ENCODE peak calls at places on chromosomes 13 and 19, in nine cellular contexts. One of them, this sample, is unnamed.

GRCh38 chr19:6813659-6814058 is 41.2 kb downstream of the VAV1 start:
- DNase-seq in left ventricle myocardium superior: no peak
- DNase-seq in D341Med: no peak
- DNase-seq in M059J: no peak
- DNase-seq in CD8-positive, alpha-beta T cell: no peak
- DNase-seq in stimulated activated CD4-positive, alpha-beta T cell treated with anti-CD3 and anti-CD28 coated beads, Interleukin-1b, Interleukin-23, amount 100 ng/mL, for 1 hour: no peak
- DNase-seq in left cardiac atrium: no peak
- DNase-seq in AG08396: no peak
- DNase-seq in HT-29: no peak
- DNase-seq in this sample: peak

GRCh38 chr13:35983206-35983605 is 148.0 kb downstream of the DCLK1 start:
- DNase-seq in CD8-positive, alpha-beta T cell: no peak
- DNase-seq in D341Med: no peak
- DNase-seq in left ventricle myocardium superior: no peak
- DNase-seq in left cardiac atrium: no peak
- DNase-seq in stimulated activated CD4-positive, alpha-beta T cell treated with anti-CD3 and anti-CD28 coated beads, Interleukin-1b, Interleukin-23, amount 100 ng/mL, for 1 hour: no peak
- DNase-seq in AG08396: no peak
- DNase-seq in HT-29: no peak
- DNase-seq in M059J: no peak
- DNase-seq in this sample: no peak

GRCh38 chr19:58561373-58562125 is 3.1 kb upstream of the UBE2M start:
- DNase-seq in HT-29: no peak
- DNase-seq in D341Med: no peak
- DNase-seq in AG08396: no peak
- DNase-seq in left cardiac atrium: no peak
- DNase-seq in M059J: no peak
- DNase-seq in stimulated activated CD4-positive, alpha-beta T cell treated with anti-CD3 and anti-CD28 coated beads, Interleukin-1b, Interleukin-23, amount 100 ng/mL, for 1 hour: no peak
- DNase-seq in left ventricle myocardium superior: no peak
- DNase-seq in CD8-positive, alpha-beta T cell: no peak
- DNase-seq in this sample: no peak

GRCh38 chr13:35729926-35730627 is 253.6 kb upstream of the MAB21L1 start:
- DNase-seq in stimulated activated CD4-positive, alpha-beta T cell treated with anti-CD3 and anti-CD28 coated beads, Interleukin-1b, Interleukin-23, amount 100 ng/mL, for 1 hour: no peak
- DNase-seq in HT-29: no peak
- DNase-seq in D341Med: no peak
- DNase-seq in left ventricle myocardium superior: peak
- DNase-seq in left cardiac atrium: peak
- DNase-seq in AG08396: no peak
- DNase-seq in M059J: no peak
- DNase-seq in CD8-positive, alpha-beta T cell: no peak
- DNase-seq in this sample: no peak

GRCh38 chr19:23957660-23958281 is 43.1 kb downstream of the ZNF726 start:
- DNase-seq in D341Med: no peak
- DNase-seq in HT-29: no peak
- DNase-seq in left ventricle myocardium superior: no peak
- DNase-seq in left cardiac atrium: no peak
- DNase-seq in AG08396: peak
- DNase-seq in CD8-positive, alpha-beta T cell: no peak
- DNase-seq in M059J: peak
- DNase-seq in stimulated activated CD4-positive, alpha-beta T cell treated with anti-CD3 and anti-CD28 coated beads, Interleukin-1b, Interleukin-23, amount 100 ng/mL, for 1 hour: no peak
- DNase-seq in this sample: no peak

GRCh38 chr19:45779231-45780145 is 2.8 kb downstream of the DMPK start:
- DNase-seq in D341Med: peak
- DNase-seq in stimulated activated CD4-positive, alpha-beta T cell treated with anti-CD3 and anti-CD28 coated beads, Interleukin-1b, Interleukin-23, amount 100 ng/mL, for 1 hour: peak
- DNase-seq in AG08396: peak
- DNase-seq in HT-29: peak
- DNase-seq in CD8-positive, alpha-beta T cell: peak
- DNase-seq in left ventricle myocardium superior: peak
- DNase-seq in M059J: no peak
- DNase-seq in left cardiac atrium: peak
- DNase-seq in this sample: peak

GRCh38 chr13:75838366-75839017 is 202.4 kb downstream of the LMO7 start:
- DNase-seq in HT-29: no peak
- DNase-seq in left cardiac atrium: no peak
- DNase-seq in stimulated activated CD4-positive, alpha-beta T cell treated with anti-CD3 and anti-CD28 coated beads, Interleukin-1b, Interleukin-23, amount 100 ng/mL, for 1 hour: no peak
- DNase-seq in CD8-positive, alpha-beta T cell: no peak
- DNase-seq in M059J: no peak
- DNase-seq in left ventricle myocardium superior: no peak
- DNase-seq in AG08396: no peak
- DNase-seq in D341Med: no peak
- DNase-seq in this sample: no peak

GRCh38 chr19:15210323-15210774 is 9.6 kb upstream of the NOTCH3 start:
- DNase-seq in HT-29: no peak
- DNase-seq in M059J: peak
- DNase-seq in stimulated activated CD4-positive, alpha-beta T cell treated with anti-CD3 and anti-CD28 coated beads, Interleukin-1b, Interleukin-23, amount 100 ng/mL, for 1 hour: no peak
- DNase-seq in left cardiac atrium: peak
- DNase-seq in D341Med: no peak
- DNase-seq in CD8-positive, alpha-beta T cell: no peak
- DNase-seq in left ventricle myocardium superior: peak
- DNase-seq in AG08396: peak
- DNase-seq in this sample: no peak

GRCh38 chr13:112940236-112940635 is 28.8 kb upstream of the MCF2L start:
- DNase-seq in stimulated activated CD4-positive, alpha-beta T cell treated with anti-CD3 and anti-CD28 coated beads, Interleukin-1b, Interleukin-23, amount 100 ng/mL, for 1 hour: no peak
- DNase-seq in M059J: no peak
- DNase-seq in AG08396: no peak
- DNase-seq in left cardiac atrium: no peak
- DNase-seq in left ventricle myocardium superior: no peak
- DNase-seq in HT-29: no peak
- DNase-seq in CD8-positive, alpha-beta T cell: no peak
- DNase-seq in D341Med: no peak
- DNase-seq in this sample: no peak

GRCh38 chr19:46442808-46443450 is 14.2 kb upstream of the PNMA8C start:
- DNase-seq in M059J: peak
- DNase-seq in left ventricle myocardium superior: peak
- DNase-seq in left cardiac atrium: peak
- DNase-seq in CD8-positive, alpha-beta T cell: no peak
- DNase-seq in AG08396: peak
- DNase-seq in D341Med: no peak
- DNase-seq in stimulated activated CD4-positive, alpha-beta T cell treated with anti-CD3 and anti-CD28 coated beads, Interleukin-1b, Interleukin-23, amount 100 ng/mL, for 1 hour: no peak
- DNase-seq in HT-29: no peak
- DNase-seq in this sample: no peak

GRCh38 chr19:22286151-22286810 is at the start of gene ZNF729:
- DNase-seq in left ventricle myocardium superior: no peak
- DNase-seq in stimulated activated CD4-positive, alpha-beta T cell treated with anti-CD3 and anti-CD28 coated beads, Interleukin-1b, Interleukin-23, amount 100 ng/mL, for 1 hour: no peak
- DNase-seq in HT-29: no peak
- DNase-seq in CD8-positive, alpha-beta T cell: no peak
- DNase-seq in D341Med: no peak
- DNase-seq in left cardiac atrium: peak
- DNase-seq in M059J: no peak
- DNase-seq in AG08396: no peak
- DNase-seq in this sample: no peak